ENCODE peak calls at places on chromosomes 11 and 22, in six cellular contexts. K is DND-41, B is WERI-Rb-1, D is heart right ventricle, L is suprapubic skin, P is dorsolateral prefrontal cortex. A is an unnamed sample.

GRCh38 chr11:103528046-103528445 is 418.8 kb downstream of the DYNC2H1 start:
- DNase-seq in K (no peak), B (no peak), D (no peak), L (no peak), P (no peak), A (no peak)

GRCh38 chr11:68542617-68543016 is 82.1 kb downstream of the PPP6R3 start:
- DNase-seq in K (no peak), B (no peak), D (no peak), L (no peak), P (no peak), A (no peak)

GRCh38 chr11:59894616-59895015 is 16.0 kb downstream of the OOSP3 start:
- DNase-seq in K (no peak), B (no peak), D (no peak), L (no peak), P (no peak), A (no peak)

GRCh38 chr22:26462051-26462450 is 21.5 kb downstream of the HPS4 start:
- DNase-seq in K (no peak), B (no peak), D (no peak), L (no peak), P (no peak), A (no peak)

GRCh38 chr11:133889188-133889587 is 43.9 kb upstream of the SPATA19 start:
- DNase-seq in K (no peak), B (no peak), D (no peak), L (no peak), P (no peak), A (no peak)

GRCh38 chr22:30575011-30575671 is 676 bp upstream of the GAL3ST1 start:
- DNase-seq in K (no peak), B (peak; percentile 33), D (peak; percentile 9), L (no peak), P (peak; percentile 62), A (no peak)

GRCh38 chr11:86244063-86244521 is 461 bp upstream of the EED start:
- DNase-seq in K (peak; percentile 88), B (peak; percentile 92), D (peak; percentile 90), L (peak; percentile 93), P (peak; percentile 75), A (peak; percentile 79)

GRCh38 chr22:30767656-30768055 is 73.0 kb downstream of the OSBP2 start:
- DNase-seq in K (no peak), B (no peak), D (no peak), L (no peak), P (no peak), A (no peak)

GRCh38 chr11:65435981-65436411 is 13.4 kb downstream of the NEAT1 start:
- DNase-seq in K (no peak), B (no peak), D (no peak), L (peak; percentile 61), P (no peak), A (no peak)

GRCh38 chr22:21697866-21698265 is 32.1 kb downstream of the PPIL2 start:
- DNase-seq in K (no peak), B (no peak), D (no peak), L (no peak), P (no peak), A (no peak)

GRCh38 chr11:122354029-122354697 is 238.1 kb upstream of the BLID start:
- DNase-seq in K (no peak), B (no peak), D (no peak), L (no peak), P (no peak), A (no peak)
- H3K27ac ChIP-seq in K (no peak overlapping the region), B (no peak overlapping the region), D (peak overlapping the region; percentile 47), L (no peak overlapping the region), P (no peak overlapping the region), A (no peak overlapping the region)

GRCh38 chr11:113907155-113907554 is 2.6 kb downstream of the HTR3B start:
- DNase-seq in K (no peak), B (no peak), D (no peak), L (no peak), P (no peak), A (no peak)

GRCh38 chr11:113907681-113908080 is 3.1 kb downstream of the HTR3B start:
- DNase-seq in K (no peak), B (no peak), D (no peak), L (no peak), P (no peak), A (no peak)

GRCh38 chr11:113904379-113905101 is at the start of gene HTR3B:
- DNase-seq in K (no peak), B (no peak), D (no peak), L (no peak), P (no peak), A (no peak)

GRCh38 chr11:113906515-113906914 is 1.9 kb downstream of the HTR3B start:
- DNase-seq in K (no peak), B (no peak), D (no peak), L (no peak), P (no peak), A (no peak)

DNA sequence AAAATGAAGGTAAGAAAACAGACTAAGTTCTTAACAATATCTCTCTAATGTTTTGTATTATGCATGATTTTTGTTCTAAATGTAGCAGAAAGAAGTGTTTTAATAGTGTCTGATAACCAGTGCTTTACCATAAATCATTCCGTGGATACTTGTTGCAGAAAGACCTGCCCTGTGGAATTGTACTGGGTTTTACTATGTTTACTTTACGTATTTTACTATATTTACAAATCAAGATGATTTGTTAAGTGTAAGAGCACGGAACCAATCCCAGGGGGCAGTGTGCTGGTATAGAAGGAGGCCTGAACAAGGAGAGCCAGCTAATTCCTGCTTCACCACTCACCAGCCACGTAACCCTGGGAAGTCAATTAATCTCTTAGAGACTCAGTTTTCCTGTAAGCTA is 1.4 kb downstream of the HTR3B start:
- DNase-seq in K (no peak), B (peak; percentile 73), D (no peak), L (peak; percentile 34), P (no peak), A (no peak)
- TF ChIP-seq CTCF in K (no peak), B (peak; percentile 61), D (no peak), L (no peak), P (no peak), A (no peak)

GRCh38 chr11:76799061-76799804 is 16.1 kb downstream of the TSKU start:
- DNase-seq in K (peak; percentile 78), B (peak; percentile 81), D (peak; percentile 86), L (peak; percentile 95), P (peak; percentile 59), A (peak; percentile 63)
- H3K27ac ChIP-seq in K (no peak overlapping the region), B (peak overlapping the region; percentile 10), D (peak overlapping the region; percentile 39), L (peak overlapping the region; percentile 7), P (peak overlapping the region; percentile 1), A (no peak overlapping the region)

DNA sequence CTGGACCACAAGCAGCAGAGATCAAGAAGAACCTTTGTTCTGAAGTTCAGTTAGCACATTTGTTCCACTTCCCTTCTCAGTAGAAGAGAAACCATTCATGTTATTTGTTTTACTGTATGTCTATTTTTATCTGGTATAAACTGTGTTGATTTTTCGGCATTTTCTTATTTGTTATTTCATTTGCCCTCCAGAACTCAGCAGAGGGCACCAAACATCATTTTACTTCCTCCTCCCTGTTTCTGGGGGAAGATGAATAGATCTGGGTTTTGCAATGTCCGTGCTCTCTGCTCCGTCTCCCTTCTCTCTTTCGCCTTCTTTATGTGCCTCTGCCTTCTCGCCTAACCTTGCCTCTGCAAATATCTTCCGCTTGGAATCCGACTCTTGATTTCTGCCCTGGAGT is 366.9 kb downstream of the NTM start:
- DNase-seq in K (no peak), B (no peak), D (no peak), L (no peak), P (no peak), A (no peak)
- TF ChIP-seq CTCF in K (no peak), B (no peak), D (no peak), L (no peak), P (no peak), A (no peak)

GRCh38 chr22:22953796-22954195 is 66.2 kb downstream of the IGLL5 start:
- DNase-seq in K (no peak), B (no peak), D (no peak), L (no peak), P (no peak), A (no peak)
- H3K27ac ChIP-seq in K (peak overlapping the region; percentile 45), B (no peak overlapping the region), D (no peak overlapping the region), L (no peak overlapping the region), P (no peak overlapping the region), A (no peak overlapping the region)

DNA sequence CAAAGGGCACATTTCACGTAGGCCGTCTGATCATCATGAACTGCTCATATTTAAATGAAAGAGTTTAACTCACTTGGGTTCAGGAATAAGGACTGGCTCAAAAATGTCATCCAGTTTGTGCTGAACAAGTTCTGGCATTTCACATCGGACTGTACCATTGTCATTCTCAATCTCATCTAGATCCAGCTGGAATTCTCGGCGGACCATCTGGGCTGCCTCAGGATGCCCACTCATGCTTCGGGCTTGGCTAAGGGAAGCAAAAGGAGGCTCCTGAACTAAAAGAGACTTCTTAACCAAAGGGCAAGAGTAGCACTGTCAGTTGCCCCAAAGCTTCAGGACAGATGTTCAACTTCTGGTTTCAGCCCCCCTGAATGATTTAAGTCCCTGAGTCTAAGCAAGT is 40.2 kb downstream of the F2 start:
- DNase-seq in K (no peak), B (no peak), D (no peak), L (no peak), P (no peak), A (no peak)
- TF ChIP-seq CTCF in K (no peak), B (no peak), D (no peak), L (no peak), P (no peak), A (no peak)

GRCh38 chr22:17115927-17116326 is 5.2 kb downstream of the TMEM121B start:
- DNase-seq in K (peak; percentile 26), B (no peak), D (no peak), L (no peak), P (no peak), A (no peak)
- H3K27ac ChIP-seq in K (peak overlapping the region; percentile 87), B (no peak overlapping the region), D (no peak overlapping the region), L (no peak overlapping the region), P (peak overlapping the region; percentile 71), A (peak overlapping the region; percentile 18)

DNA sequence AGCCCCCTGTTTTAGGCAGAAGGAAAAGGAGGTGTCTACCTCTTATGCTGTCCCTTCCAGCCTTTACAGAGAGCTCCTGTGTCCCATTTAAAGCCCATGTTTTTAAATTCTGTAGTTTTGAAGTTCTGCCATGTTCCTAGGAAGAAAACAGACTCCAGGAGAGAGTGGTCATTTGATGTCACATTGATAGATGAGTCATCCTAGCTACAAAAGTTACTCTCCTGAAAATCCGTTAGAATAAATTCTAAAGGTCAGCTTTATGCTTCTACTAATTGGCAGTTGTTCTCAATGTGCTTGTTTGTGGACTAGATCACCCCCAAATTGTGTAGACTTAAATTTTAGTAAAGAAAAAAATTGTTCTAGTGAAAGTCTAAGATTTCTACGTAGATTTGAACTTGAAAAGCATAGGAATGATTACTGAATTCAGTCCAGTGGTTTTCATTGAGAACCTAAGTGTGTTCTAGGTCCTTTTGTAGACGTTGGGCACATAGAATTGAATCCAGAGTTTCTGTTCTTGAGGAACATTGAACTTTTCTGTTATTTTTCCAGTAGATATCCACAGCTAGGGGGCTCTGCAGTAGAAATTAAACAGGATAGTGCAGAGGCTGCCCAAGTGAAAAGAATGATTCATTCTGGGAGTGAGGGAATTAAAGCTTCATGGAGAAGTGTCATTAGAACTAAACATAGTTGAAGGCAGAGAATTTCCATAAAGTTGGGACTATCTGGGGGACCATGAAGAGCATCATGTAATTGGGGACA is 140.6 kb upstream of the RASSF10 start:
- DNase-seq in K (no peak), B (no peak), D (no peak), L (no peak), P (no peak), A (no peak)
- TF ChIP-seq CTCF in K (no peak), B (no peak), D (peak; percentile 37), L (no peak), P (peak; percentile 34), A (no peak)